ENCODE peak calls at places on chromosomes 5 and 9, in four cellular contexts. E is H1, W is SK-N-SH, T is K562. A is an unnamed sample.

GRCh38 chr5:28234356-28234968 is 1196.1 kb upstream of the CDH9 start:
- DNase-seq in E (no peak), T (no peak), W (no peak), A (no peak)

GRCh38 chr5:133129192-133129748 is 77.5 kb downstream of the HSPA4 start:
- DNase-seq in E (no peak), T (no peak), W (peak), A (no peak)

GRCh38 chr5:125190232-125191051 is 444.0 kb upstream of the ZNF608 start:
- DNase-seq in T (no peak), W (peak), E (no peak), A (no peak)

GRCh38 chr5:39476466-39477215 is 51.9 kb upstream of the DAB2 start:
- DNase-seq in T (no peak), W (no peak), E (no peak), A (no peak)

GRCh38 chr5:180825768-180826525 is 23.3 kb upstream of the MGAT1 start:
- DNase-seq in E (no peak), W (no peak), T (no peak), A (no peak)

GRCh38 chr5:38538161-38538560 is 18.3 kb downstream of the LIFR start:
- DNase-seq in E (no peak), T (no peak), W (no peak), A (no peak)

GRCh38 chr5:62460578-62460983 is 48.0 kb downstream of the IPO11 start:
- DNase-seq in T (peak), E (no peak), W (peak), A (no peak)

GRCh38 chr9:85524531-85524930 is 217.2 kb downstream of the AGTPBP1 start:
- DNase-seq in E (no peak), W (no peak), T (no peak), A (no peak)

GRCh38 chr5:35198096-35198495 is 32.2 kb downstream of the PRLR start:
- DNase-seq in W (peak), E (no peak), T (no peak), A (no peak)

GRCh38 chr5:82345108-82345507 is 67.0 kb upstream of the RPS23 start:
- DNase-seq in E (no peak), T (no peak), W (no peak), A (no peak)

GRCh38 chr5:82349651-82350050 is 71.5 kb upstream of the RPS23 start:
- DNase-seq in T (peak), W (peak), E (peak), A (peak)

GRCh38 chr5:82348749-82349148 is 70.6 kb upstream of the RPS23 start:
- DNase-seq in E (no peak), T (no peak), W (no peak), A (no peak)

GRCh38 chr5:82347213-82347947 is 69.2 kb upstream of the RPS23 start:
- DNase-seq in W (no peak), T (no peak), E (no peak), A (no peak)

GRCh38 chr5:82346376-82347212 is 68.4 kb upstream of the RPS23 start:
- DNase-seq in T (no peak), E (no peak), W (no peak), A (no peak)
- TF ChIP-seq TEAD4 in T (no peak), E (no peak), W (no peak), A (no peak)

GRCh38 chr9:127231666-127232065 is 32.9 kb upstream of the GARNL3 start:
- DNase-seq in T (no peak), W (no peak), E (no peak), A (no peak)

GRCh38 chr9:127225747-127226646 is 38.6 kb upstream of the GARNL3 start:
- DNase-seq in T (no peak), E (no peak), W (no peak), A (no peak)

GRCh38 chr9:127233582-127234350 is 30.8 kb upstream of the GARNL3 start:
- DNase-seq in T (no peak), E (no peak), W (no peak), A (no peak)

GRCh38 chr9:127232833-127233549 is 31.6 kb upstream of the GARNL3 start:
- DNase-seq in E (no peak), T (peak), W (no peak), A (no peak)

GRCh38 chr9:127229691-127230417 is 34.7 kb upstream of the GARNL3 start:
- DNase-seq in W (no peak), E (no peak), T (no peak), A (no peak)
- TF ChIP-seq TEAD4 in W (no peak), E (no peak), T (no peak), A (no peak)

GRCh38 chr9:96299823-96300222 is 2.2 kb downstream of the HSD17B3 start:
- DNase-seq in E (no peak), T (no peak), W (no peak), A (no peak)
- TF ChIP-seq TEAD4 in E (no peak), T (no peak), W (peak), A (no peak)

GRCh38 chr9:14780251-14780650 is 57.7 kb upstream of the CER1 start:
- DNase-seq in W (peak), E (no peak), T (no peak), A (no peak)
- TF ChIP-seq TEAD4 in W (no peak), E (no peak), T (no peak), A (no peak)

GRCh38 chr5:154999865-155000264 is 13.7 kb upstream of the KIF4B start:
- DNase-seq in W (no peak), E (no peak), T (no peak), A (no peak)
- TF ChIP-seq TEAD4 in W (no peak), E (no peak), T (no peak), A (no peak)

GRCh38 chr5:117435203-117435602 is 860.6 kb upstream of the SEMA6A start:
- DNase-seq in T (no peak), W (no peak), E (no peak), A (no peak)

GRCh38 chr5:117436846-117437245 is 862.2 kb upstream of the SEMA6A start:
- DNase-seq in W (no peak), T (no peak), E (no peak), A (no peak)

GRCh38 chr5:117431091-117431490 is 856.5 kb upstream of the SEMA6A start:
- DNase-seq in E (no peak), W (no peak), T (no peak), A (no peak)

GRCh38 chr5:117434266-117434665 is 859.6 kb upstream of the SEMA6A start:
- DNase-seq in W (no peak), T (no peak), E (no peak), A (no peak)

GRCh38 chr5:117433841-117434240 is 859.2 kb upstream of the SEMA6A start:
- DNase-seq in T (no peak), E (no peak), W (no peak), A (no peak)
- TF ChIP-seq TEAD4 in T (no peak), E (no peak), W (no peak), A (no peak)

GRCh38 chr5:151174612-151175101 is 17.1 kb upstream of the ANXA6 start:
- DNase-seq in T (no peak), E (no peak), W (no peak), A (no peak)
- TF ChIP-seq TEAD4 in T (no peak), E (no peak), W (no peak), A (no peak)

GRCh38 chr9:135474915-135475314 is 4.7 kb upstream of the PPP1R26 start:
- DNase-seq in T (peak), E (peak), W (peak), A (peak)
- TF ChIP-seq TEAD4 in T (no peak), E (no peak), W (no peak), A (no peak)

DNA sequence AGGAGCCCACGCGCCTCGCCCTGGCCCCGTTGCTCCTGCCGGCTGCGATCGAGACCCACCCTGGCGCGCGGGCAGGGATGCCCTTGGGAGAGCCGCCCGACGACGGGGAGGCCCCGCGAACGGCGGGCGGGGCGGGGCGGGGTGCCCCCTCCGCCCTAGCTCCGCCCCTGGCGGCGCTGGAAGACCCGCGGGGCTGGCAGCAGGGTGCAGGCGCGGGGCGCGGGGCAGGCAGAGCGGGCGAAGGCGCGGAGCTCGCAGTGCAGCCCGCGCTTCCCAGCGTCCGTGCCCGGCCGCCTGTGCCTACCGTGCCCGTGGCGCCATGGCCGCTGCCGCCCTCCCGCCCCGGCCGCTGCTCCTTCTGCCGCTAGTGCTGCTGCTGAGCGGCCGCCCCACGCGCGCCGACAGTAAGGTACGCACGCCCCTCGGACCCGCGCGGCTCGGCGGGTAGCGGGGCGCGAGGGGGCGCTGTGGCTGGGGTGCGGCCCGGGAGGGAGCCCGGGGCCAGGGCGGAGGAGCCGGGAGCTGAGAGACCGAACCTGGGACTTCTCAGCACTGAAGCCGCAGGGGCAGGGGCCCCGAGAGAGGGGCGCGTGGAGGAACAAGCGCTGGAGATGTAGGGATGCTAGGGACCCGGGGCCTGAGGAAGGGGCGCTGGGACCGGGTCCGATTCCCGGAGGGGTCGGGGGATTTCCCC is at the start of gene OLFML2A:
- DNase-seq in T (peak), W (peak), E (peak), A (peak)
- TF ChIP-seq TEAD4 in T (no peak), W (no peak), E (no peak), A (no peak)